ENCODE peak calls at places on chromosomes 3 and 15, in six cellular contexts. One of them, this sample, is unnamed.

GRCh38 chr15:65095747-65096104 is 19.2 kb downstream of the KBTBD13 start:
- DNase-seq in T-helper 17 cell: no peak
- DNase-seq in epithelial cell of esophagus: no peak
- DNase-seq in NCI-H345: no peak
- DNase-seq in A172: no peak
- DNase-seq in Calu3: no peak
- DNase-seq in this sample: no peak

GRCh38 chr3:56547486-56547885 is 9.5 kb upstream of the CCDC66 start:
- DNase-seq in T-helper 17 cell: no peak
- DNase-seq in A172: no peak
- DNase-seq in NCI-H345: peak
- DNase-seq in Calu3: no peak
- DNase-seq in epithelial cell of esophagus: peak
- DNase-seq in this sample: no peak

GRCh38 chr15:100596792-100597191 is 5.2 kb downstream of the LINS1 start:
- DNase-seq in A172: no peak
- DNase-seq in epithelial cell of esophagus: peak
- DNase-seq in Calu3: no peak
- DNase-seq in NCI-H345: no peak
- DNase-seq in T-helper 17 cell: peak
- DNase-seq in this sample: peak

GRCh38 chr3:194867270-194867983 is 181.7 kb downstream of the FAM43A start:
- DNase-seq in epithelial cell of esophagus: no peak
- DNase-seq in A172: no peak
- DNase-seq in T-helper 17 cell: no peak
- DNase-seq in NCI-H345: peak
- DNase-seq in Calu3: peak
- DNase-seq in this sample: no peak

GRCh38 chr3:176994876-176995781 is 202.2 kb downstream of the TBL1XR1 start:
- DNase-seq in epithelial cell of esophagus: no peak
- DNase-seq in T-helper 17 cell: no peak
- DNase-seq in NCI-H345: no peak
- DNase-seq in A172: no peak
- DNase-seq in Calu3: no peak
- DNase-seq in this sample: no peak

GRCh38 chr3:172203522-172204258 is 164.3 kb downstream of the FNDC3B start:
- DNase-seq in Calu3: no peak
- DNase-seq in epithelial cell of esophagus: no peak
- DNase-seq in T-helper 17 cell: no peak
- DNase-seq in NCI-H345: peak
- DNase-seq in A172: no peak
- DNase-seq in this sample: no peak

GRCh38 chr15:76996526-76997401 is 1.8 kb downstream of the PSTPIP1 start:
- DNase-seq in epithelial cell of esophagus: peak
- DNase-seq in Calu3: peak
- DNase-seq in NCI-H345: no peak
- DNase-seq in T-helper 17 cell: no peak
- DNase-seq in A172: peak
- DNase-seq in this sample: no peak

GRCh38 chr15:70241561-70242320 is 144.0 kb upstream of the TLE3 start:
- DNase-seq in A172: no peak
- DNase-seq in epithelial cell of esophagus: no peak
- DNase-seq in Calu3: no peak
- DNase-seq in T-helper 17 cell: no peak
- DNase-seq in NCI-H345: no peak
- DNase-seq in this sample: no peak

GRCh38 chr3:2856062-2856792 is 253.9 kb downstream of the IL5RA start:
- DNase-seq in Calu3: no peak
- DNase-seq in NCI-H345: no peak
- DNase-seq in T-helper 17 cell: no peak
- DNase-seq in epithelial cell of esophagus: no peak
- DNase-seq in A172: no peak
- DNase-seq in this sample: no peak

GRCh38 chr3:107421170-107421792 is 44.0 kb downstream of the CCDC54 start:
- DNase-seq in Calu3: peak
- DNase-seq in NCI-H345: peak
- DNase-seq in A172: peak
- DNase-seq in T-helper 17 cell: no peak
- DNase-seq in epithelial cell of esophagus: peak
- DNase-seq in this sample: no peak

GRCh38 chr15:27587810-27588209 is 511.3 kb downstream of the OCA2 start:
- DNase-seq in T-helper 17 cell: no peak
- DNase-seq in NCI-H345: peak
- DNase-seq in A172: no peak
- DNase-seq in Calu3: no peak
- DNase-seq in epithelial cell of esophagus: no peak
- DNase-seq in this sample: no peak

GRCh38 chr3:111579495-111579894 is 15.7 kb downstream of the ZBED2 start:
- DNase-seq in epithelial cell of esophagus: no peak
- DNase-seq in A172: no peak
- DNase-seq in NCI-H345: no peak
- DNase-seq in T-helper 17 cell: no peak
- DNase-seq in Calu3: no peak
- DNase-seq in this sample: no peak

GRCh38 chr3:14455571-14456317 is 53.3 kb downstream of the SLC6A6 start:
- DNase-seq in Calu3: peak
- DNase-seq in T-helper 17 cell: no peak
- DNase-seq in epithelial cell of esophagus: no peak
- DNase-seq in NCI-H345: no peak
- DNase-seq in A172: no peak
- DNase-seq in this sample: peak

GRCh38 chr15:42392309-42393024 is 33.2 kb downstream of the CAPN3 start:
- DNase-seq in NCI-H345: no peak
- DNase-seq in Calu3: peak
- DNase-seq in T-helper 17 cell: no peak
- DNase-seq in epithelial cell of esophagus: no peak
- DNase-seq in A172: no peak
- DNase-seq in this sample: no peak